ENCODE peak calls at places on chromosomes 6 and 20, in ten cellular contexts. One of them, this sample, is unnamed.

GRCh38 chr6:41568202-41568584 is 22.0 kb downstream of the FOXP4 start:
- DNase-seq in hepatocyte: no peak
- DNase-seq in dorsolateral prefrontal cortex: no peak
- DNase-seq in GM23338: no peak
- DNase-seq in right atrium auricular region: no peak
- DNase-seq in fibroblast of lung: no peak
- DNase-seq in tibial nerve: no peak
- DNase-seq in psoas muscle: no peak
- DNase-seq in heart right ventricle: no peak
- DNase-seq in SK-N-SH: no peak
- DNase-seq in this sample: no peak

GRCh38 chr6:16179970-16180431 is 51.1 kb downstream of the MYLIP start:
- DNase-seq in hepatocyte: no peak
- DNase-seq in dorsolateral prefrontal cortex: no peak
- DNase-seq in GM23338: no peak
- DNase-seq in right atrium auricular region: no peak
- DNase-seq in fibroblast of lung: no peak
- DNase-seq in tibial nerve: no peak
- DNase-seq in psoas muscle: no peak
- DNase-seq in heart right ventricle: no peak
- DNase-seq in SK-N-SH: no peak
- DNase-seq in this sample: no peak

GRCh38 chr6:142482973-142483372 is 181.2 kb downstream of the ADGRG6 start:
- DNase-seq in hepatocyte: no peak
- DNase-seq in dorsolateral prefrontal cortex: no peak
- DNase-seq in GM23338: no peak
- DNase-seq in right atrium auricular region: no peak
- DNase-seq in fibroblast of lung: no peak
- DNase-seq in tibial nerve: no peak
- DNase-seq in psoas muscle: no peak
- DNase-seq in heart right ventricle: no peak
- DNase-seq in SK-N-SH: no peak
- DNase-seq in this sample: no peak

GRCh38 chr6:12355354-12355753 is 65.2 kb downstream of the EDN1 start:
- DNase-seq in hepatocyte: no peak
- DNase-seq in dorsolateral prefrontal cortex: no peak
- DNase-seq in GM23338: no peak
- DNase-seq in right atrium auricular region: no peak
- DNase-seq in fibroblast of lung: no peak
- DNase-seq in tibial nerve: no peak
- DNase-seq in psoas muscle: no peak
- DNase-seq in heart right ventricle: no peak
- DNase-seq in SK-N-SH: no peak
- DNase-seq in this sample: no peak

GRCh38 chr6:81751388-81752083 is 945 bp downstream of the TENT5A start:
- DNase-seq in hepatocyte: peak; percentile 63
- DNase-seq in dorsolateral prefrontal cortex: peak; percentile 59
- DNase-seq in GM23338: peak; percentile 52
- DNase-seq in right atrium auricular region: peak; percentile 74
- DNase-seq in fibroblast of lung: peak; percentile 59
- DNase-seq in tibial nerve: peak; percentile 22
- DNase-seq in psoas muscle: peak; percentile 71
- DNase-seq in heart right ventricle: peak; percentile 53
- DNase-seq in SK-N-SH: no peak
- DNase-seq in this sample: peak; percentile 18

GRCh38 chr20:4601630-4602296 is 119.9 kb upstream of the PRND start:
- DNase-seq in hepatocyte: no peak
- DNase-seq in dorsolateral prefrontal cortex: peak; percentile 75
- DNase-seq in GM23338: no peak
- DNase-seq in right atrium auricular region: no peak
- DNase-seq in fibroblast of lung: peak; percentile 48
- DNase-seq in tibial nerve: no peak
- DNase-seq in psoas muscle: no peak
- DNase-seq in heart right ventricle: peak; percentile 78
- DNase-seq in SK-N-SH: peak; percentile 44
- DNase-seq in this sample: no peak

GRCh38 chr6:132053523-132053922 is 102.4 kb upstream of the CCN2 start:
- DNase-seq in hepatocyte: no peak
- DNase-seq in dorsolateral prefrontal cortex: no peak
- DNase-seq in GM23338: no peak
- DNase-seq in right atrium auricular region: no peak
- DNase-seq in fibroblast of lung: peak; percentile 84
- DNase-seq in tibial nerve: no peak
- DNase-seq in psoas muscle: no peak
- DNase-seq in heart right ventricle: no peak
- DNase-seq in SK-N-SH: no peak
- DNase-seq in this sample: no peak

GRCh38 chr20:63771046-63771707 is 31.6 kb downstream of the SLC2A4RG start:
- DNase-seq in hepatocyte: no peak
- DNase-seq in dorsolateral prefrontal cortex: no peak
- DNase-seq in GM23338: no peak
- DNase-seq in right atrium auricular region: no peak
- DNase-seq in fibroblast of lung: no peak
- DNase-seq in tibial nerve: no peak
- DNase-seq in psoas muscle: no peak
- DNase-seq in heart right ventricle: no peak
- DNase-seq in SK-N-SH: no peak
- DNase-seq in this sample: no peak

GRCh38 chr6:152458648-152459047 is 178.5 kb downstream of the SYNE1 start:
- DNase-seq in hepatocyte: no peak
- DNase-seq in dorsolateral prefrontal cortex: no peak
- DNase-seq in GM23338: no peak
- DNase-seq in right atrium auricular region: no peak
- DNase-seq in fibroblast of lung: peak; percentile 31
- DNase-seq in tibial nerve: no peak
- DNase-seq in psoas muscle: no peak
- DNase-seq in heart right ventricle: no peak
- DNase-seq in SK-N-SH: no peak
- DNase-seq in this sample: no peak

GRCh38 chr6:170116643-170117042 is 174.2 kb downstream of the DLL1 start:
- DNase-seq in hepatocyte: no peak
- DNase-seq in dorsolateral prefrontal cortex: no peak
- DNase-seq in GM23338: no peak
- DNase-seq in right atrium auricular region: no peak
- DNase-seq in fibroblast of lung: no peak
- DNase-seq in tibial nerve: no peak
- DNase-seq in psoas muscle: no peak
- DNase-seq in heart right ventricle: peak; percentile 2
- DNase-seq in SK-N-SH: no peak
- DNase-seq in this sample: no peak

GRCh38 chr6:43451348-43451747 is 4.0 kb downstream of the DLK2 start:
- DNase-seq in hepatocyte: peak; percentile 1
- DNase-seq in dorsolateral prefrontal cortex: no peak
- DNase-seq in GM23338: no peak
- DNase-seq in right atrium auricular region: no peak
- DNase-seq in fibroblast of lung: no peak
- DNase-seq in tibial nerve: no peak
- DNase-seq in psoas muscle: no peak
- DNase-seq in heart right ventricle: no peak
- DNase-seq in SK-N-SH: no peak
- DNase-seq in this sample: no peak

GRCh38 chr6:166955121-166955864 is 1.1 kb downstream of the RNASET2 start:
- DNase-seq in hepatocyte: no peak
- DNase-seq in dorsolateral prefrontal cortex: no peak
- DNase-seq in GM23338: peak; percentile 44
- DNase-seq in right atrium auricular region: peak; percentile 66
- DNase-seq in fibroblast of lung: no peak
- DNase-seq in tibial nerve: no peak
- DNase-seq in psoas muscle: peak; percentile 32
- DNase-seq in heart right ventricle: no peak
- DNase-seq in SK-N-SH: peak; percentile 69
- DNase-seq in this sample: no peak

GRCh38 chr6:52326540-52327364 is 35.2 kb upstream of the PAQR8 start:
- DNase-seq in hepatocyte: no peak
- DNase-seq in dorsolateral prefrontal cortex: no peak
- DNase-seq in GM23338: no peak
- DNase-seq in right atrium auricular region: no peak
- DNase-seq in fibroblast of lung: no peak
- DNase-seq in tibial nerve: no peak
- DNase-seq in psoas muscle: no peak
- DNase-seq in heart right ventricle: no peak
- DNase-seq in SK-N-SH: no peak
- DNase-seq in this sample: no peak

DNA sequence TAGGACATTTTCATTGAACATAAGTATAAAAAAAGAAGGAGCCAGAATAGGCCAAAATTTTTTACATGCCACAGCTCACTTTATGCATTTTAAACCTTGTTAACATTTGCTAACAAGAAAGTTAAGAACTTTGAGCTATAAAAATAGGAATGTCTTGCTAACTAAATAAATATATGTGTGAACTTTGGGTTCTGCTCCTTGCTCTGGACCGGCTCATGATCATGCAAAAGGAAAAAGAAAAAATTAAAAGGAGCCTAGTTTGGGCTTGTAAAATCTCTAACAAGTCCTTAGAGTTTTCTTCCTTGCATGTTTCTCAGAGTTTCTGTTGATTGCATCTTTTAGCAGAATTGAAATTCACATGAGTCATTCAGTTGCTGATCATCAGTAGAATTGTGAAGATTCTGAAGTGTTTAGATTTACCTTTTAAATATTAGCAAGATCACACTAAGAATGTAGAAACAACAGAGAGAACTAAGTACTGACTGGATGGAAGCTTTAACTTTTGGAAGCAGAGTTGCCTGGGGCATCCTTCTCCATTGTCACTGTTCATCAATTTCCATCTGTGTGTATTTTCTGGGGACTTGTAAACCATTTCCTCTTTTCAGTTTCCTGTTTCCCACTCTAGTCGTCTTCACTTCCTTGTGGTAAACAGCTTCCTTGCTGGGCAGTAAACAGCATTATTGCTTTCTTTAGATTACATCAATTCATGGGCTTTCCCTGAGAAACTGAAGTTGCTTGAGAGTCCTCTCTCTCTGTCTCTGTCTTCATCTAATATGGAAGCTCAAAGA is 458.4 kb upstream of the BTBD3 start:
- DNase-seq in hepatocyte: no peak
- DNase-seq in dorsolateral prefrontal cortex: no peak
- DNase-seq in GM23338: no peak
- DNase-seq in right atrium auricular region: no peak
- DNase-seq in fibroblast of lung: no peak
- DNase-seq in tibial nerve: no peak
- DNase-seq in psoas muscle: no peak
- DNase-seq in heart right ventricle: no peak
- DNase-seq in SK-N-SH: no peak
- DNase-seq in this sample: no peak
- H3K27ac ChIP-seq in hepatocyte: peak overlapping the region; percentile 55
- H3K27ac ChIP-seq in dorsolateral prefrontal cortex: no peak overlapping the region
- H3K27ac ChIP-seq in GM23338: no peak overlapping the region
- H3K27ac ChIP-seq in right atrium auricular region: no peak overlapping the region
- H3K27ac ChIP-seq in fibroblast of lung: no peak overlapping the region
- H3K27ac ChIP-seq in tibial nerve: no peak overlapping the region
- H3K27ac ChIP-seq in psoas muscle: no peak overlapping the region
- H3K27ac ChIP-seq in heart right ventricle: no peak overlapping the region
- H3K27ac ChIP-seq in SK-N-SH: no peak overlapping the region
- H3K27ac ChIP-seq in this sample: no peak overlapping the region

DNA sequence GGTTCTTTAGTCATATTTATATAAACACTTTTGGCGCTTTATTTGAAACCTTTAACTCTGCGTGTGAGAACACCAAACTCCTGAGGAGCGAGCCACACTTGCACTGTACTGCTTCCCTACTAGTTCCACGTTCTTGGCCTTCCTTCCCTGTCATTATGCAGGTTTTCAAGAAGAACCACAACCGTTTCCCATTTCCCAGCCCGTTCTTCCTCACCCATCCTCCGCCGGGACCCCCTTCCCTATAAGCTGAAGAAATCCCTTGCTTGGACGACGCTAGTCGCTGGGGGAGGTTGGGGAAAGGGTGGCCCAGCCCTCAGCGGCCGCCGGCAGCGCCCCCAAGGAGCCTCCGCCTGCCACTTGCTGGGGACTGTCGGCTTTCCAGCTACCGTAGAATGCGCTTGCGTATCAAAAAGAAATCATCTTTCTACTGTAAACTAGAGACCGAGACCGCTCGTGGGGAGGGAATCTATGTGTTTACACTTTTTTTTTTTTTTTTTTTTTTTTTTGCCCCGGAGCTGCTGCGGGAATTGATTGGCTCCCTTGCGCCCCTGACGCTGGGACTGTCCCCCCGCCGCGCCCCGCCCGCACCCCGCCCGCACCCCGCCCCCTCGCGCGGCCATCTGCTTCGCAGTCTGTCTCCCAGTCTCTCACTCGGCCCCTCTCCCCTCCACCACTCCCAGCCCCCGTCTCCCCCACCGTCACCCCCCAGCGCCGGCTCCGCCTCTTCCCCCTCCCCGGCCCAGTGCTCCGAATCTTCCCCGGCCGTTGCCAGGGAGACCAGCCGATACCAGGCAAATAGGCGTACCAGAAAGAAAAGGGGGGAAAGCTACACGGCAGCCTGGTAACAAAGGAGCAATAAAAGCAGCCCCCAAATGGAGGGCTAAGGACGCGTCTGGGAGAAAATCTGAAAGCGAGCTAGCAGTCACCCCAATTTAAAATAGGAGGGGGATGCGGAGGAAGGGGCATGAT is 2.3 kb upstream of the MARCKS start:
- DNase-seq in hepatocyte: peak; percentile 92
- DNase-seq in dorsolateral prefrontal cortex: peak; percentile 87
- DNase-seq in GM23338: peak; percentile 90
- DNase-seq in right atrium auricular region: peak; percentile 61
- DNase-seq in fibroblast of lung: peak; percentile 90
- DNase-seq in tibial nerve: peak; percentile 48
- DNase-seq in psoas muscle: peak; percentile 75
- DNase-seq in heart right ventricle: peak; percentile 82
- DNase-seq in SK-N-SH: peak; percentile 92
- DNase-seq in this sample: peak; percentile 95
- TF ChIP-seq CTCF in hepatocyte: peak; percentile 39
- TF ChIP-seq CTCF in dorsolateral prefrontal cortex: peak; percentile 46
- TF ChIP-seq CTCF in GM23338: no peak
- TF ChIP-seq CTCF in right atrium auricular region: peak; percentile 57
- TF ChIP-seq CTCF in fibroblast of lung: no peak
- TF ChIP-seq CTCF in tibial nerve: peak; percentile 15
- TF ChIP-seq CTCF in psoas muscle: no peak
- TF ChIP-seq CTCF in heart right ventricle: peak; percentile 47
- TF ChIP-seq CTCF in SK-N-SH: peak; percentile 43
- TF ChIP-seq CTCF in this sample: peak; percentile 34

GRCh38 chr6:99590728-99591672 is 15.6 kb upstream of the PRDM13 start:
- DNase-seq in hepatocyte: peak; percentile 20
- DNase-seq in dorsolateral prefrontal cortex: no peak
- DNase-seq in GM23338: peak; percentile 72
- DNase-seq in right atrium auricular region: no peak
- DNase-seq in fibroblast of lung: no peak
- DNase-seq in tibial nerve: no peak
- DNase-seq in psoas muscle: no peak
- DNase-seq in heart right ventricle: no peak
- DNase-seq in SK-N-SH: peak; percentile 48
- DNase-seq in this sample: peak; percentile 52
- H3K4me3 ChIP-seq in hepatocyte: no peak overlapping the region
- H3K4me3 ChIP-seq in dorsolateral prefrontal cortex: no peak overlapping the region
- H3K4me3 ChIP-seq in GM23338: peak overlapping the region; percentile 43
- H3K4me3 ChIP-seq in right atrium auricular region: peak overlapping the region; percentile 12
- H3K4me3 ChIP-seq in fibroblast of lung: no peak overlapping the region
- H3K4me3 ChIP-seq in tibial nerve: no peak overlapping the region
- H3K4me3 ChIP-seq in psoas muscle: peak overlapping the region; percentile 37
- H3K4me3 ChIP-seq in heart right ventricle: no peak overlapping the region
- H3K4me3 ChIP-seq in SK-N-SH: no peak overlapping the region
- H3K4me3 ChIP-seq in this sample: peak overlapping the region; percentile 49

GRCh38 chr6:104835782-104836181 is 23.9 kb downstream of the HACE1 start:
- DNase-seq in hepatocyte: no peak
- DNase-seq in dorsolateral prefrontal cortex: no peak
- DNase-seq in GM23338: no peak
- DNase-seq in right atrium auricular region: no peak
- DNase-seq in fibroblast of lung: no peak
- DNase-seq in tibial nerve: no peak
- DNase-seq in psoas muscle: no peak
- DNase-seq in heart right ventricle: no peak
- DNase-seq in SK-N-SH: no peak
- DNase-seq in this sample: no peak

GRCh38 chr6:104837158-104837557 is 22.6 kb downstream of the HACE1 start:
- DNase-seq in hepatocyte: no peak
- DNase-seq in dorsolateral prefrontal cortex: no peak
- DNase-seq in GM23338: no peak
- DNase-seq in right atrium auricular region: no peak
- DNase-seq in fibroblast of lung: no peak
- DNase-seq in tibial nerve: no peak
- DNase-seq in psoas muscle: no peak
- DNase-seq in heart right ventricle: no peak
- DNase-seq in SK-N-SH: no peak
- DNase-seq in this sample: no peak
- H3K27ac ChIP-seq in hepatocyte: no peak overlapping the region
- H3K27ac ChIP-seq in dorsolateral prefrontal cortex: no peak overlapping the region
- H3K27ac ChIP-seq in GM23338: no peak overlapping the region
- H3K27ac ChIP-seq in right atrium auricular region: no peak overlapping the region
- H3K27ac ChIP-seq in fibroblast of lung: no peak overlapping the region
- H3K27ac ChIP-seq in tibial nerve: no peak overlapping the region
- H3K27ac ChIP-seq in psoas muscle: no peak overlapping the region
- H3K27ac ChIP-seq in heart right ventricle: no peak overlapping the region
- H3K27ac ChIP-seq in SK-N-SH: no peak overlapping the region
- H3K27ac ChIP-seq in this sample: no peak overlapping the region